ENCODE peak calls at places on chromosomes 7 and 10, in four cellular contexts. R, J, D and C are unnamed samples. For H3K4me1, the result is how much of the 10 kb centered on the place peaks cover.

GRCh38 chr10:119483839-119484238 is 58.7 kb downstream of the RGS10 start:
- DNase-seq in R (no peak), J (no peak), D (no peak), C (no peak)

GRCh38 chr7:108291135-108291508 is 161.0 kb upstream of the LAMB4 start:
- DNase-seq in R (no peak), J (no peak), D (no peak), C (no peak)

GRCh38 chr10:119412831-119413737 is 129.4 kb downstream of the RGS10 start:
- DNase-seq in R (no peak), J (no peak), D (no peak), C (no peak)

GRCh38 chr10:98242823-98243222 is 25.2 kb downstream of the LOXL4 start:
- DNase-seq in R (peak), J (no peak), D (no peak), C (no peak)

GRCh38 chr10:96208271-96208670 is 63.1 kb downstream of the BLNK start:
- DNase-seq in R (peak), J (no peak), D (no peak), C (no peak)

GRCh38 chr7:74283858-74284447 is 5.3 kb upstream of the CLIP2 start:
- DNase-seq in R (no peak), J (no peak), D (no peak), C (no peak)

GRCh38 chr7:18520450-18521235 is 25.1 kb downstream of the HDAC9 start:
- DNase-seq in R (peak), J (no peak), D (no peak), C (no peak)

GRCh38 chr7:101567231-101567630 is 61.9 kb downstream of the MYL10 start:
- DNase-seq in R (no peak), J (no peak), D (no peak), C (no peak)

GRCh38 chr7:98297619-98298286 is 16.3 kb downstream of the BRI3 start:
- DNase-seq in R (no peak), J (no peak), D (no peak), C (no peak)

GRCh38 chr7:38574121-38574520 is 57.1 kb downstream of the AMPH start:
- DNase-seq in R (no peak), J (no peak), D (no peak), C (no peak)

GRCh38 chr7:29989257-29989995 is at the start of gene SCRN1:
- DNase-seq in R (peak), J (peak), D (no peak), C (no peak)

GRCh38 chr10:48456361-48456804 is 148.5 kb downstream of the ARHGAP22 start:
- DNase-seq in R (no peak), J (peak), D (no peak), C (no peak)

GRCh38 chr7:39754326-39755120 is 131.2 kb downstream of the RALA start:
- DNase-seq in R (no peak), J (peak), D (no peak), C (no peak)

GRCh38 chr10:260819-261429 is 125.7 kb downstream of the ZMYND11 start:
- DNase-seq in R (peak), J (no peak), D (no peak), C (no peak)

GRCh38 chr7:526474-527034 is 6.9 kb upstream of the PDGFA start:
- DNase-seq in R (no peak), J (no peak), D (no peak), C (no peak)

GRCh38 chr7:28921822-28922221 is 36.3 kb downstream of the TRIL start:
- DNase-seq in R (peak), J (no peak), D (peak), C (no peak)

GRCh38 chr7:84088669-84089278 is 105.8 kb downstream of the SEMA3A start:
- DNase-seq in R (no peak), J (no peak), D (no peak), C (no peak)

GRCh38 chr7:115274-115911 is 77.0 kb upstream of the FAM20C start:
- DNase-seq in R (no peak), J (no peak), D (no peak), C (no peak)

GRCh38 chr10:70514591-70514990 is 36.0 kb downstream of the PALD1 start:
- DNase-seq in R (no peak), J (no peak), D (no peak), C (no peak)

GRCh38 chr7:155198901-155199845 is 98.5 kb upstream of the INSIG1 start:
- DNase-seq in R (no peak), J (no peak), D (no peak), C (no peak)

GRCh38 chr7:44965441-44965903 is 13.3 kb downstream of the MYO1G start:
- DNase-seq in R (no peak), J (no peak), D (no peak), C (no peak)

GRCh38 chr10:128572696-128573095 is 446.5 kb upstream of the MKI67 start:
- DNase-seq in R (no peak), J (no peak), D (no peak), C (no peak)

GRCh38 chr7:51090411-51090810 is 226.2 kb downstream of the COBL start:
- DNase-seq in R (no peak), J (no peak), D (no peak), C (no peak)

GRCh38 chr10:49105076-49105475 is 10.2 kb downstream of the VSTM4 start:
- DNase-seq in R (no peak), J (no peak), D (no peak), C (no peak)

GRCh38 chr10:97319671-97320479 is 804 bp downstream of the FRAT1 start:
- DNase-seq in R (peak), J (peak), D (peak), C (no peak)

GRCh38 chr10:73810358-73810734 is 1.1 kb downstream of the NDST2 start:
- DNase-seq in R (no peak), J (no peak), D (peak), C (no peak)

GRCh38 chr10:101358706-101359300 is 4.8 kb downstream of the BTRC start:
- DNase-seq in R (no peak), J (no peak), D (no peak), C (no peak)

GRCh38 chr10:119502214-119502613 is 40.3 kb downstream of the RGS10 start:
- DNase-seq in R (peak), J (no peak), D (peak), C (no peak)

GRCh38 chr7:116929021-116929420 is 24.3 kb upstream of the ST7 start:
- DNase-seq in R (no peak), J (no peak), D (no peak), C (no peak)

GRCh38 chr10:17009228-17009700 is 120.3 kb downstream of the CUBN start:
- DNase-seq in R (no peak), J (no peak), D (no peak), C (no peak)

GRCh38 chr10:103658049-103658577 is 164.6 kb downstream of the NEURL1 start:
- DNase-seq in R (no peak), J (no peak), D (no peak), C (no peak)

GRCh38 chr10:75018873-75019272 is 92.6 kb upstream of the SAMD8 start:
- DNase-seq in R (no peak), J (no peak), D (no peak), C (no peak)

GRCh38 chr7:46135561-46135960 is 214.5 kb upstream of the IGFBP3 start:
- DNase-seq in R (no peak), J (no peak), D (no peak), C (no peak)

GRCh38 chr7:73522081-73522818 is at the start of gene BAZ1B:
- DNase-seq in R (peak), J (peak), D (peak), C (peak)

GRCh38 chr10:97136744-97137143 is 49.0 kb downstream of the SLIT1 start:
- DNase-seq in R (no peak), J (no peak), D (no peak), C (no peak)

GRCh38 chr7:111919690-111920179 is 286.5 kb downstream of the DOCK4 start:
- DNase-seq in R (no peak), J (no peak), D (no peak), C (no peak)

GRCh38 chr10:66405566-66405965 is 520.3 kb upstream of the LRRTM3 start:
- DNase-seq in R (no peak), J (no peak), D (no peak), C (no peak)

DNA sequence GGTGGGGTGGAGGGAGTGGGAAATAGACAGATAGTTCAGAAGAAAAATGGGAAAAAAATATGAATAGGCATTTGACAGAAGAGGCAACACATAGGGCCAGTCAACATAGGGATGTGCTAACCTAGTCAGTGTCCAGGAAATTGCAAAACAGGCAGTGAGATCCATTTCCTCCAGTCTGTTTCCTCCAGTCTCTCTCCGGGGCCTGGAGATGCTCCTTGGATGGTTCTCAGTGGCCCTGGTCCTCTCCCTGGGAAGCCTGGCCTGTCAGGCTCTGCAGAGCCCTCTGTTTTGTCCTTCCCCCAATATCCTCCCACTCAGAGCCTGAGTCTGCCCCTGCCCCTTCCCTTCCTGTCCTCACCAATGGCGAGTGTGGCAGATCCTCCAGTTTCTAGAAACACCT is 52.6 kb downstream of the SYPL1 start:
- DNase-seq in R (no peak), J (no peak), D (no peak), C (no peak)
- H3K4me1 ChIP-seq in R (half or more), J (under half), D (under half), C (under half)

GRCh38 chr7:89027781-89028180 is 232.2 kb upstream of the TEX47 start:
- DNase-seq in R (no peak), J (no peak), D (no peak), C (no peak)

GRCh38 chr7:89023902-89024301 is 228.4 kb upstream of the TEX47 start:
- DNase-seq in R (no peak), J (no peak), D (no peak), C (no peak)

GRCh38 chr7:89021741-89022140 is 226.2 kb upstream of the TEX47 start:
- DNase-seq in R (no peak), J (no peak), D (no peak), C (no peak)

GRCh38 chr7:89028319-89028718 is 232.8 kb upstream of the TEX47 start:
- DNase-seq in R (no peak), J (no peak), D (no peak), C (no peak)

GRCh38 chr7:89023146-89023545 is 227.6 kb upstream of the TEX47 start:
- DNase-seq in R (no peak), J (no peak), D (no peak), C (no peak)
- H3K4me3 ChIP-seq in R (no peak), J (no peak), D (no peak), C (no peak)

GRCh38 chr7:69818647-69819161 is 220.4 kb downstream of the AUTS2 start:
- DNase-seq in R (no peak), J (no peak), D (no peak), C (no peak)
- H3K4me1 ChIP-seq in R (half or more), J (under half), D (under half), C (under half)

DNA sequence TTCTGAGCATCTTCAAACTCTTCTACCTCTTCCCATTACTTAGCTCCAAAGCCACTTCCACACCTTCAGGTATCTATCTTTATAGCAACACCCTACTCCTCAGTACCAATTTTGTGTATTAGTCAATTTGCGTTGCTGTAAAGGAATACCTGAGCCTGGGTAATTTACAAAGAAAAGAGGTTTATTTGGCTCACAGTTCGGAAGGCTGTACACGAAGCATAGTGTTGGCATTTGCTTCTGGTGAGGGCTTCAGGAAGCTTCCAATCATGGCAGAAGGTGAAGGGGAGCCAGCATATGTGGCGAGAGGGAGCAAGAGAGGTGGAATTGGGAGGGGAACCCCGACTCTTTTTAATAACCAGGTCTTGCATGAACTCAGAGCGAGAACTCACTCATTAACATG is 17.6 kb upstream of the CRYGN start:
- DNase-seq in R (no peak), J (no peak), D (no peak), C (no peak)
- H3K4me3 ChIP-seq in R (no peak), J (no peak), D (no peak), C (no peak)

GRCh38 chr10:32349199-32349585 is 2.2 kb upstream of the EPC1 start:
- DNase-seq in R (no peak), J (no peak), D (no peak), C (no peak)

GRCh38 chr10:32346551-32347362 is at the start of gene EPC1:
- DNase-seq in R (peak), J (peak), D (peak), C (peak)

GRCh38 chr10:32348297-32349198 is 1.6 kb upstream of the EPC1 start:
- DNase-seq in R (no peak), J (no peak), D (no peak), C (no peak)

GRCh38 chr10:32347363-32347735 is 391 bp upstream of the EPC1 start:
- DNase-seq in R (no peak), J (no peak), D (no peak), C (no peak)

DNA sequence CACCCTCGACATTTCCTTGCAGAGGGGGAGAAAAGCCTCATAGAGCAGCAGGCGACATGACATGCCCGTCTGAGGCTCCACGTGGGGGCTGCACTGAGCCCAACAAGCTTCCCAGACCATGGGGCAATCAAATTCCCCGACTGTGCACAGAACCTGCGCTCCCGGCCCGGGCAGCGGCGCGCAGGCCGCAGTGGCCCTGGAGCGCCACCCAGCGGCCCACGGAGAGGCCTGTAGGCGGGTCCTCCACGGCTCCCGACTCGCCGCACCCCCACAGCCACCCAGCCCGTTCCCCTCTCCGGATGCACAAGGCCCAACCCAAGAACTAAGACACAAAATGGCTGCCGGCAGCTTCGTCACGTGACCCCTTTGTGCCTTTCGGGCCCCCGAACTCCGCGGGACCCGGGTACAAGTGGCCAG is 816 bp downstream of the EPC1 start:
- DNase-seq in R (peak), J (peak), D (peak), C (peak)
- H3K4me1 ChIP-seq in R (half or more), J (half or more), D (half or more), C (half or more)

GRCh38 chr7:4725014-4725951 is 43.2 kb downstream of the FOXK1 start:
- DNase-seq in R (no peak), J (peak), D (peak), C (peak)
- H3K4me3 ChIP-seq in R (no peak), J (peak), D (peak), C (peak)